ENCODE peak calls at places on chromosomes 12 and 14, in ten cellular contexts. J, H, U, M, I, A, T, P, S and Q are unnamed samples.

GRCh38 chr12:879641-880040 is 69.9 kb downstream of the RAD52 start:
- DNase-seq in J (no peak), H (peak; percentile 78), U (no peak), M (no peak), I (no peak), A (peak; percentile 25), T (no peak), P (no peak), S (no peak), Q (no peak)

GRCh38 chr14:66923251-66923650 is 266.0 kb upstream of the GARIN2 start:
- DNase-seq in J (no peak), H (no peak), U (no peak), M (no peak), I (no peak), A (no peak), T (no peak), P (no peak), S (no peak), Q (no peak)

GRCh38 chr12:20950248-20950647 is 139.7 kb downstream of the SLCO1B3 start:
- DNase-seq in J (no peak), H (peak; percentile 27), U (no peak), M (no peak), I (no peak), A (no peak), T (no peak), P (no peak), S (no peak), Q (no peak)

GRCh38 chr14:30550335-30550734 is 8.6 kb upstream of the G2E3 start:
- DNase-seq in J (no peak), H (peak; percentile 37), U (no peak), M (no peak), I (no peak), A (no peak), T (no peak), P (no peak), S (no peak), Q (no peak)

GRCh38 chr14:82720931-82721330 is 1187.3 kb upstream of the SEL1L start:
- DNase-seq in J (no peak), H (no peak), U (no peak), M (no peak), I (no peak), A (no peak), T (no peak), P (no peak), S (no peak), Q (no peak)

GRCh38 chr12:92468358-92469020 is 234.3 kb upstream of the PLEKHG7 start:
- DNase-seq in J (no peak), H (no peak), U (no peak), M (no peak), I (no peak), A (no peak), T (peak; percentile 35), P (no peak), S (no peak), Q (no peak)

GRCh38 chr12:123270380-123271181 is 1.1 kb downstream of the CDK2AP1 start:
- DNase-seq in J (peak; percentile 43), H (peak; percentile 83), U (peak; percentile 33), M (no peak), I (peak; percentile 72), A (peak; percentile 33), T (no peak), P (peak; percentile 46), S (peak; percentile 33), Q (no peak)

GRCh38 chr12:51323317-51323960 is 535 bp downstream of the BIN2 start:
- DNase-seq in J (no peak), H (no peak), U (no peak), M (no peak), I (no peak), A (no peak), T (peak; percentile 74), P (no peak), S (no peak), Q (no peak)

GRCh38 chr12:106342397-106343212 is 14.9 kb upstream of the POLR3B start:
- DNase-seq in J (peak; percentile 80), H (peak; percentile 69), U (peak; percentile 94), M (peak; percentile 91), I (no peak), A (peak; percentile 87), T (no peak), P (peak; percentile 39), S (peak; percentile 90), Q (peak; percentile 86)

GRCh38 chr14:23435540-23436326 is at the start of gene MYH7:
- DNase-seq in J (peak; percentile 75), H (no peak), U (peak; percentile 4), M (no peak), I (no peak), A (no peak), T (no peak), P (no peak), S (no peak), Q (no peak)

GRCh38 chr12:70607107-70607506 is 30.1 kb downstream of the PTPRB start:
- DNase-seq in J (no peak), H (no peak), U (no peak), M (no peak), I (no peak), A (no peak), T (no peak), P (no peak), S (no peak), Q (no peak)

GRCh38 chr12:13198240-13198639 is 1.7 kb downstream of the EMP1 start:
- DNase-seq in J (no peak), H (no peak), U (no peak), M (no peak), I (no peak), A (no peak), T (no peak), P (no peak), S (no peak), Q (no peak)

GRCh38 chr12:3421191-3421590 is 69.8 kb upstream of the PRMT8 start:
- DNase-seq in J (no peak), H (no peak), U (no peak), M (no peak), I (no peak), A (no peak), T (no peak), P (no peak), S (no peak), Q (no peak)

GRCh38 chr12:63989301-63989845 is 144.9 kb downstream of the SRGAP1 start:
- DNase-seq in J (no peak), H (peak; percentile 31), U (no peak), M (no peak), I (no peak), A (no peak), T (no peak), P (no peak), S (peak; percentile 22), Q (no peak)

GRCh38 chr12:100348657-100349454 is 8.0 kb upstream of the SLC17A8 start:
- DNase-seq in J (no peak), H (no peak), U (no peak), M (no peak), I (no peak), A (no peak), T (no peak), P (no peak), S (no peak), Q (no peak)

GRCh38 chr14:36057452-36058142 is 118.9 kb downstream of the PTCSC3 start:
- DNase-seq in J (no peak), H (no peak), U (no peak), M (no peak), I (no peak), A (no peak), T (no peak), P (no peak), S (no peak), Q (no peak)

GRCh38 chr12:6950401-6950801 is 755 bp upstream of the PTPN6 start:
- DNase-seq in J (no peak), H (peak; percentile 65), U (no peak), M (no peak), I (peak; percentile 49), A (peak; percentile 1), T (no peak), P (peak; percentile 11), S (no peak), Q (no peak)

GRCh38 chr14:105947599-105947998 is 421.2 kb downstream of the TMEM121 start:
- DNase-seq in J (no peak), H (no peak), U (no peak), M (no peak), I (no peak), A (no peak), T (no peak), P (no peak), S (no peak), Q (no peak)

GRCh38 chr12:42023733-42024494 is 120.8 kb downstream of the GXYLT1 start:
- DNase-seq in J (peak; percentile 65), H (peak; percentile 86), U (peak; percentile 74), M (peak; percentile 86), I (peak; percentile 83), A (peak; percentile 73), T (peak; percentile 50), P (peak; percentile 74), S (peak; percentile 75), Q (peak; percentile 47)

GRCh38 chr12:42027537-42027936 is 117.1 kb downstream of the GXYLT1 start:
- DNase-seq in J (no peak), H (no peak), U (no peak), M (no peak), I (no peak), A (no peak), T (no peak), P (no peak), S (no peak), Q (no peak)

GRCh38 chr12:42020226-42020625 is 124.4 kb downstream of the GXYLT1 start:
- DNase-seq in J (no peak), H (no peak), U (no peak), M (no peak), I (no peak), A (no peak), T (no peak), P (no peak), S (no peak), Q (no peak)

GRCh38 chr12:42024495-42024830 is 120.2 kb downstream of the GXYLT1 start:
- DNase-seq in J (no peak), H (no peak), U (no peak), M (no peak), I (no peak), A (no peak), T (no peak), P (no peak), S (no peak), Q (no peak)
- TF ChIP-seq CTCF in J (peak; percentile 28), H (peak; percentile 6), U (no peak), M (no peak), I (no peak), A (no peak), T (no peak), P (no peak), S (no peak), Q (no peak)

GRCh38 chr14:69773571-69774276 is 6.8 kb downstream of the SRSF5 start:
- DNase-seq in J (no peak), H (no peak), U (no peak), M (no peak), I (no peak), A (no peak), T (no peak), P (no peak), S (no peak), Q (no peak)
- H3K4me1 ChIP-seq in J (peaks cover 88% of the 10 kb centered on the region), H (peaks cover 9% of the 10 kb centered on the region), U (peaks cover 46% of the 10 kb centered on the region), M (peaks cover 13% of the 10 kb centered on the region), I (peaks cover 31% of the 10 kb centered on the region), A (peaks cover 48% of the 10 kb centered on the region), T (peaks cover 14% of the 10 kb centered on the region), P (peaks cover 11% of the 10 kb centered on the region), S (peaks cover 9% of the 10 kb centered on the region), Q (peaks cover 11% of the 10 kb centered on the region)

GRCh38 chr14:52552063-52552988 is at the start of the genes GPR137C and TXNDC16:
- DNase-seq in J (peak; percentile 100), H (peak; percentile 99), U (peak; percentile 100), M (peak; percentile 100), I (peak; percentile 100), A (peak; percentile 100), T (peak; percentile 100), P (peak; percentile 99), S (peak; percentile 100), Q (peak; percentile 99)
- TF ChIP-seq CTCF in J (no peak), H (no peak), U (no peak), M (no peak), I (no peak), A (no peak), T (peak; percentile 12), P (no peak), S (no peak), Q (no peak)

GRCh38 chr12:122086641-122087285 is 8.2 kb downstream of the MLXIP start:
- DNase-seq in J (no peak), H (no peak), U (no peak), M (no peak), I (peak; percentile 45), A (no peak), T (no peak), P (no peak), S (no peak), Q (no peak)
- H3K4me1 ChIP-seq in J (peaks cover 97% of the 10 kb centered on the region), H (peaks cover 46% of the 10 kb centered on the region), U (peaks cover 80% of the 10 kb centered on the region), M (peaks cover 54% of the 10 kb centered on the region), I (peaks cover 61% of the 10 kb centered on the region), A (peaks cover 93% of the 10 kb centered on the region), T (peaks cover 17% of the 10 kb centered on the region), P (peaks cover 25% of the 10 kb centered on the region), S (peaks cover 37% of the 10 kb centered on the region), Q (peaks cover 21% of the 10 kb centered on the region)